ENCODE peak calls at places on chromosomes 5 and 9, in six cellular contexts. H, J, T, Z, C and G are unnamed samples.

GRCh38 chr5:1294839-1295649 is at the start of gene TERT:
- DNase-seq in Z (peak), C (peak), H (peak), T (no peak), J (peak), G (no peak)

GRCh38 chr9:111008148-111009075 is 29.9 kb downstream of the LPAR1 start:
- DNase-seq in Z (no peak), H (no peak), J (no peak), C (no peak), T (no peak), G (no peak)

GRCh38 chr9:124191691-124192208 is 66.0 kb upstream of the NEK6 start:
- DNase-seq in Z (no peak), T (no peak), H (peak), J (no peak), C (no peak), G (peak)

GRCh38 chr9:130331573-130331972 is 66.0 kb downstream of the HMCN2 start:
- DNase-seq in H (peak), T (peak), Z (no peak), C (no peak), J (peak), G (no peak)

GRCh38 chr5:110844251-110844650 is 105.4 kb downstream of the SLC25A46 start:
- DNase-seq in J (no peak), H (no peak), T (no peak), Z (no peak), C (no peak), G (no peak)

GRCh38 chr5:96615223-96615622 is 47.0 kb upstream of the CAST start:
- DNase-seq in J (no peak), H (no peak), T (no peak), Z (no peak), C (no peak), G (no peak)

GRCh38 chr5:140221697-140222223 is 46.8 kb downstream of the CYSTM1 start:
- DNase-seq in T (peak), H (peak), C (no peak), Z (no peak), J (no peak), G (no peak)

GRCh38 chr9:133167096-133167695 is 3.5 kb upstream of the GBGT1 start:
- DNase-seq in C (no peak), J (peak), T (no peak), Z (no peak), H (peak), G (no peak)

GRCh38 chr5:75364571-75365280 is 27.7 kb downstream of the HMGCR start:
- DNase-seq in T (no peak), C (no peak), J (no peak), Z (peak), H (no peak), G (no peak)

GRCh38 chr5:148939676-148940075 is 113.3 kb downstream of the ADRB2 start:
- DNase-seq in C (no peak), T (no peak), H (no peak), J (no peak), Z (no peak), G (no peak)

GRCh38 chr5:153783278-153783677 is 255.4 kb downstream of the FAM114A2 start:
- DNase-seq in J (no peak), T (no peak), Z (no peak), H (no peak), C (no peak), G (no peak)

GRCh38 chr5:153780876-153781275 is 257.8 kb downstream of the FAM114A2 start:
- DNase-seq in T (no peak), H (no peak), C (no peak), Z (no peak), J (no peak), G (no peak)

GRCh38 chr5:153781325-153781724 is 257.4 kb downstream of the FAM114A2 start:
- DNase-seq in Z (no peak), C (no peak), H (no peak), T (no peak), J (no peak), G (no peak)

GRCh38 chr5:153784277-153784676 is 254.4 kb downstream of the FAM114A2 start:
- DNase-seq in H (no peak), T (no peak), J (no peak), Z (no peak), C (no peak), G (no peak)

DNA sequence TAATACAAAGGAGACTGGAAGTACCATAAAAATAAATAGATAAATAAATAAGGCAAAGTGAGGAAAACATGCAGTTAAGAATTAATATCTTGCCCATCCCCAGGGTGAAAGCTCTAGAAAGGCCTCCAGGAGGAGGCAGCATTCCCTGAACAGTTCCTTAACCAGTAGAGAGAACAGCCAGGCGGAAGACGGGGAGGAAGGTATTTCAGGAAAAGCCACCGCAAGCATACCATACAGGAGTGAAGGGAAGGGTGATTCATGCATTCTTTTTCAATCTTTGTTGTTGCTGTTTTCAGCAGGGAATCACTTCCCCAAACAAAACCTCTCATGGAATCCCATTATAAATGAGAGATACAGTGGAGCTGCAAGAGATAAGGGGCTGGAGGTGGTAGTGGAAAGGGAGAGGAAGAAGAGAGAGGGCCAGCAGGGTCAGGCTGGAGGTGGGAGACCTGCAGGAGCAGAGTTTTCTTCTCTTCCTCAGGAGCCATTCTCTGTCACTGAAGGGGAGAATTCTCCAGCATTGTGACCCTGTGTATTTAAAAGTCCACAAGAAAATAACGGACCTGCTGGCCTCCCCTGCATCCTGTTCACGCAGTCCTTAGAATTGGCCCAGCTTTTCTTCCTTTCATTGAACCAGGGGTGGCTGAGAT is 256.0 kb downstream of the FAM114A2 start:
- DNase-seq in C (no peak), T (peak), Z (no peak), J (no peak), H (no peak), G (no peak)
- TF ChIP-seq CTCF in C (peak), T (peak), Z (no peak), J (no peak), H (no peak), G (no peak)

GRCh38 chr9:131639771-131640437 is 94.6 kb downstream of the PRRT1B start:
- DNase-seq in Z (no peak), H (no peak), C (no peak), J (no peak), T (no peak), G (no peak)

GRCh38 chr9:131636593-131636992 is 91.3 kb downstream of the PRRT1B start:
- DNase-seq in J (no peak), H (no peak), T (no peak), C (no peak), Z (no peak), G (no peak)

GRCh38 chr9:131642496-131643083 is 97.3 kb downstream of the PRRT1B start:
- DNase-seq in Z (no peak), J (no peak), T (no peak), H (peak), C (no peak), G (no peak)

GRCh38 chr9:131641618-131642495 is 96.5 kb downstream of the PRRT1B start:
- DNase-seq in H (peak), T (peak), Z (no peak), C (no peak), J (no peak), G (no peak)

GRCh38 chr9:131640438-131641181 is 95.3 kb downstream of the PRRT1B start:
- DNase-seq in C (no peak), Z (no peak), H (no peak), J (no peak), T (peak), G (no peak)
- TF ChIP-seq CTCF in C (no peak), Z (peak), H (no peak), J (no peak), T (no peak), G (no peak)

DNA sequence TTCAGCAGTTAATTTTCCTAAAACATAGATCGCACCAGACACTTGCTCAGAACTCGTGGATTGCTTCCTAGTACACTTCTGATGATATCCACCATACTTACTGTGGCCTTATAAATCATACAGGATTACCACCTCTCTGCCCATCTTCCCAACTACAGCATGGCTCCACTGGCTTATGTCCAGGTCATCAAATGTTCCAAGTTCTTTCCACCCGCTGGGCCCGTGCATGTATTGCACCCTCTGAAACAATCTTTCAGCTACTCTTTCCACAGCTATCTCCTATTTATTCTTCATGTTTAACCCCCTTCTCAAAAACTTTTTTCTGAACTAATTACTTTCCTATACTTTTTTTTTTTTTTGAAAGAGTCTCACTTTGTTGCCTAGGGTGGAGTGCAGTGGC is 18.5 kb downstream of the FBXW2 start:
- DNase-seq in C (no peak), J (no peak), H (no peak), T (no peak), Z (no peak), G (no peak)
- TF ChIP-seq CTCF in C (no peak), J (no peak), H (no peak), T (peak), Z (no peak), G (no peak)

GRCh38 chr9:13424872-13425271 is 145.4 kb upstream of the MPDZ start:
- DNase-seq in C (no peak), H (no peak), Z (no peak), T (no peak), J (no peak), G (no peak)

GRCh38 chr9:13429271-13429670 is 149.8 kb upstream of the MPDZ start:
- DNase-seq in J (no peak), Z (no peak), C (no peak), T (no peak), H (no peak), G (no peak)

GRCh38 chr9:13427587-13427986 is 148.1 kb upstream of the MPDZ start:
- DNase-seq in H (peak), C (no peak), Z (no peak), T (peak), J (no peak), G (no peak)

GRCh38 chr9:13424204-13424603 is 144.7 kb upstream of the MPDZ start:
- DNase-seq in H (no peak), Z (no peak), T (no peak), J (no peak), C (no peak), G (no peak)
- TF ChIP-seq CTCF in H (no peak), Z (no peak), T (no peak), J (no peak), C (peak), G (no peak)

DNA sequence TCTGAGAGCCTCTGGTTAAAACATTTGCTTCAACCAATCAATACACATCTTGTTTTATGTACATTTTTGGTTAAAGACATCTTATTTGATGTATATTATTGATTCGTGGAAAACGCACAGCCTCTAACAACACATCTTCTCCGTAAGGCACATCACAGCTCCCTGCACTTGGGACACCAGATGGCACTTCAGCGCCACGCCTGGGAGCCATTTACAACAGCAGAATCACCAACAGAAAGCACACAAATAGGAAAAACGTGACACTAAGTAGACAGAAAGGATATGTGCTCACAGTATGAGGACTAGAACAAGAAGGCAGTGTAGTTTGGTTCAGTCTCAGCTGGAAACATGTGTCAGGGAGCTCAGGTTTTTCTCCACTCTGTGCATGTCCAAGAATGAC is 199.7 kb downstream of the ROR2 start:
- DNase-seq in J (no peak), Z (peak), T (no peak), C (no peak), H (peak), G (no peak)
- TF ChIP-seq CTCF in J (no peak), Z (no peak), T (no peak), C (no peak), H (no peak), G (no peak)

GRCh38 chr5:136526021-136526420 is 160.7 kb upstream of the TRPC7 start:
- DNase-seq in Z (no peak), T (no peak), C (no peak), H (no peak), J (no peak), G (no peak)
- TF ChIP-seq CTCF in Z (no peak), T (no peak), C (no peak), H (no peak), J (no peak), G (no peak)